ENCODE peak calls at places on chromosomes 11 and 22, in five cellular contexts. S is epithelial cell of esophagus; E is A549; P is CD8-positive, alpha-beta memory T cell; N is MM.1S. Q is an unnamed sample.

GRCh38 chr22:36635483-36635882 is 68.1 kb downstream of the CACNG2 start:
- DNase-seq in S (no peak), E (no peak), P (no peak), N (no peak), Q (no peak)

GRCh38 chr11:33907419-33907818 is 15.5 kb upstream of the LMO2 start:
- DNase-seq in S (no peak), E (no peak), P (no peak), N (no peak), Q (no peak)

GRCh38 chr11:130738618-130739017 is 177.7 kb downstream of the SNX19 start:
- DNase-seq in S (no peak), E (no peak), P (no peak), N (no peak), Q (no peak)

GRCh38 chr11:17498058-17498457 is 21.4 kb upstream of the ABCC8 start:
- DNase-seq in S (peak), E (no peak), P (no peak), N (peak), Q (no peak)

GRCh38 chr11:73308003-73308962 is at the start of gene ARHGEF17:
- DNase-seq in S (peak), E (peak), P (peak), N (no peak), Q (no peak)

GRCh38 chr11:95248666-95249467 is 17.9 kb upstream of the SESN3 start:
- DNase-seq in S (no peak), E (no peak), P (no peak), N (no peak), Q (no peak)

GRCh38 chr11:16767137-16767536 is 28.7 kb downstream of the C11orf58 start:
- DNase-seq in S (no peak), E (no peak), P (no peak), N (no peak), Q (no peak)

GRCh38 chr11:99739464-99740089 is 718.8 kb downstream of the CNTN5 start:
- DNase-seq in S (peak), E (peak), P (no peak), N (peak), Q (peak)

GRCh38 chr22:17281026-17281809 is 62.0 kb upstream of the ADA2 start:
- DNase-seq in S (no peak), E (no peak), P (no peak), N (no peak), Q (no peak)

GRCh38 chr11:67371199-67371548 is 2.2 kb downstream of the CLCF1 start:
- DNase-seq in S (no peak), E (no peak), P (no peak), N (no peak), Q (no peak)
- H3K4me3 ChIP-seq in S (no peak), E (peak), P (peak), N (no peak), Q (no peak)

GRCh38 chr11:38577769-38578168 is 1979.7 kb upstream of the RAG2 start:
- DNase-seq in S (no peak), E (no peak), P (no peak), N (no peak), Q (no peak)
- H3K4me3 ChIP-seq in S (no peak), E (no peak), P (no peak), N (no peak), Q (no peak)

DNA sequence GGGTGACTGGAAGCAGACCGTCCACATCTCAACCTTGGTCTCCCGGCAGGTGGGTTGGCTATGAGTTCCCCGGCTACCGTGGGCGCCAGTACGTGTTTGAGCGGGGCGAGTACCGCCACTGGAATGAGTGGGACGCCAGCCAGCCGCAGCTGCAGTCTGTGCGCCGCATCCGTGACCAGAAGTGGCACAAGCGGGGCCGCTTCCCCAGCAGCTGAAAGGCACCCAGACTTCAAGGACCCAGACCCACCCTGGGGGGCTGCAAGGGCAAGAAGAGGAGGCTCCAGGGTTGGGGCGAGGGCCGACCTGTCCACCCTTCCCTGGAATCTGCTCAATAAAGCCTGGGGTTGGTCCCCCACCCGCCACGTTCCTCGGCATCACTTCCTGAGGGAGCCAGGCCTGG is 7.3 kb downstream of the CRYBB3 start:
- DNase-seq in S (no peak), E (no peak), P (no peak), N (no peak), Q (no peak)
- H3K4me3 ChIP-seq in S (no peak), E (no peak), P (no peak), N (no peak), Q (no peak)

GRCh38 chr11:117803896-117804295 is 6.9 kb upstream of the DSCAML1 start:
- DNase-seq in S (no peak), E (no peak), P (no peak), N (no peak), Q (no peak)
- H3K4me3 ChIP-seq in S (no peak), E (no peak), P (no peak), N (no peak), Q (no peak)

DNA sequence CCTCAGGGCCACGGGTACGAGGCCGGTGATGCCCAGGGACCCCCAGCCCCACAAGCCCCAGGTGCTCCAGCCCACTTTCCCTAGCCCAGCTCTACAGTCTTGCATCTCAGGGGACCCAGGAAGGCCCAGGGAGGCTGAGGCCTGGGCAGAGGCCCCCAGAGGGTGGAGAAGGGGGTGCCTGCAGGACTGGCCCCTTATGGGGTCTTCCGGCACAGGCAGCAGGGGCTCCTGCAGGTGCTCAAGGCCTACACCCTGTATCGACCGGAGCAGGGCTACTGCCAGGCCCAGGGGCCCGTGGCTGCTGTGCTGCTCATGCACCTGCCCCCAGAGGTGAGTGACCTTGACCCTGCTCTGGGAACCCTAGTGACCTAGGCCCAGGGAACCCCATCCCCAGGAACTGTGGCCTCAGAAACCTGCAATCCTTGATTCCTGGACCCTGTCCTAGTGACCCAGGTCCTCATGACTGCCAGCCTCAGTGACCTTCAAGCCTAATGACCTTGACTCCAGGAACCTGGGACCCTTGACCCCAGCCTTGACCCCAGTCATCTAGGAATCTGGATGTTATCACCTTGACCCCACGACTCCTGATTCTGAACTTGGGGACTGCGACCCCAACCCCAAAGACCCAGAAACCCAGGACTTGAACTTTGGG is 1.9 kb downstream of the TBC1D10C start:
- DNase-seq in S (no peak), E (no peak), P (no peak), N (no peak), Q (no peak)
- H3K4me3 ChIP-seq in S (no peak), E (no peak), P (peak), N (no peak), Q (no peak)

Q was measured in kidney epithelial cell.